ENCODE peak calls at places on chromosomes 16 and 17, in ten cellular contexts. One of them, this sample, is unnamed.

GRCh38 chr16:70399951-70400350 is 38.9 kb downstream of the ST3GAL2 start:
- DNase-seq in Calu3: no peak
- DNase-seq in fibroblast of lung: no peak
- DNase-seq in lower leg skin: no peak
- DNase-seq in astrocyte of the spinal cord: no peak
- DNase-seq in heart right ventricle: no peak
- DNase-seq in RWPE1: no peak
- DNase-seq in MM.1S: no peak
- DNase-seq in tibial artery: no peak
- DNase-seq in OCI-LY7: no peak
- DNase-seq in this sample: no peak

GRCh38 chr16:22933173-22933572 is 119.2 kb downstream of the HS3ST2 start:
- DNase-seq in astrocyte of the spinal cord: no peak
- DNase-seq in OCI-LY7: peak; percentile 7
- DNase-seq in RWPE1: no peak
- DNase-seq in MM.1S: no peak
- DNase-seq in heart right ventricle: peak; percentile 24
- DNase-seq in fibroblast of lung: no peak
- DNase-seq in lower leg skin: no peak
- DNase-seq in tibial artery: no peak
- DNase-seq in Calu3: no peak
- DNase-seq in this sample: no peak

GRCh38 chr17:78734841-78735641 is 47.0 kb downstream of the CYTH1 start:
- DNase-seq in MM.1S: peak; percentile 9
- DNase-seq in Calu3: peak; percentile 17
- DNase-seq in RWPE1: no peak
- DNase-seq in fibroblast of lung: no peak
- DNase-seq in heart right ventricle: no peak
- DNase-seq in lower leg skin: no peak
- DNase-seq in OCI-LY7: peak; percentile 68
- DNase-seq in astrocyte of the spinal cord: no peak
- DNase-seq in tibial artery: no peak
- DNase-seq in this sample: peak; percentile 78

GRCh38 chr17:80980397-80981061 is 11.1 kb upstream of the CHMP6 start:
- DNase-seq in Calu3: no peak
- DNase-seq in RWPE1: no peak
- DNase-seq in lower leg skin: no peak
- DNase-seq in heart right ventricle: no peak
- DNase-seq in astrocyte of the spinal cord: peak; percentile 10
- DNase-seq in OCI-LY7: no peak
- DNase-seq in fibroblast of lung: peak; percentile 59
- DNase-seq in tibial artery: no peak
- DNase-seq in MM.1S: no peak
- DNase-seq in this sample: peak; percentile 43

GRCh38 chr17:65167581-65167980 is 30.4 kb downstream of the RGS9 start:
- DNase-seq in fibroblast of lung: no peak
- DNase-seq in Calu3: no peak
- DNase-seq in MM.1S: no peak
- DNase-seq in astrocyte of the spinal cord: no peak
- DNase-seq in RWPE1: no peak
- DNase-seq in OCI-LY7: no peak
- DNase-seq in heart right ventricle: no peak
- DNase-seq in lower leg skin: no peak
- DNase-seq in tibial artery: no peak
- DNase-seq in this sample: no peak

GRCh38 chr17:2343421-2343820 is 6.1 kb downstream of the SGSM2 start:
- DNase-seq in lower leg skin: no peak
- DNase-seq in Calu3: no peak
- DNase-seq in heart right ventricle: no peak
- DNase-seq in MM.1S: no peak
- DNase-seq in OCI-LY7: no peak
- DNase-seq in tibial artery: no peak
- DNase-seq in fibroblast of lung: no peak
- DNase-seq in astrocyte of the spinal cord: no peak
- DNase-seq in RWPE1: no peak
- DNase-seq in this sample: peak; percentile 90

GRCh38 chr17:19360772-19361171 is 1.8 kb downstream of the B9D1 start:
- DNase-seq in MM.1S: no peak
- DNase-seq in fibroblast of lung: no peak
- DNase-seq in Calu3: no peak
- DNase-seq in astrocyte of the spinal cord: no peak
- DNase-seq in RWPE1: no peak
- DNase-seq in tibial artery: no peak
- DNase-seq in OCI-LY7: no peak
- DNase-seq in lower leg skin: no peak
- DNase-seq in heart right ventricle: no peak
- DNase-seq in this sample: no peak

GRCh38 chr16:56408379-56409098 is 16.8 kb downstream of the AMFR start:
- DNase-seq in tibial artery: no peak
- DNase-seq in MM.1S: no peak
- DNase-seq in astrocyte of the spinal cord: no peak
- DNase-seq in RWPE1: no peak
- DNase-seq in OCI-LY7: no peak
- DNase-seq in Calu3: peak; percentile 47
- DNase-seq in heart right ventricle: no peak
- DNase-seq in fibroblast of lung: no peak
- DNase-seq in lower leg skin: no peak
- DNase-seq in this sample: no peak

GRCh38 chr16:71552698-71553503 is 24.0 kb downstream of the TAT start:
- DNase-seq in MM.1S: no peak
- DNase-seq in fibroblast of lung: no peak
- DNase-seq in lower leg skin: no peak
- DNase-seq in heart right ventricle: no peak
- DNase-seq in RWPE1: no peak
- DNase-seq in astrocyte of the spinal cord: no peak
- DNase-seq in Calu3: peak; percentile 41
- DNase-seq in OCI-LY7: peak; percentile 17
- DNase-seq in tibial artery: no peak
- DNase-seq in this sample: no peak
- TF ChIP-seq CTCF in MM.1S: no peak
- TF ChIP-seq CTCF in fibroblast of lung: no peak
- TF ChIP-seq CTCF in lower leg skin: no peak
- TF ChIP-seq CTCF in heart right ventricle: no peak
- TF ChIP-seq CTCF in RWPE1: no peak
- TF ChIP-seq CTCF in astrocyte of the spinal cord: no peak
- TF ChIP-seq CTCF in Calu3: peak; percentile 17
- TF ChIP-seq CTCF in OCI-LY7: peak; percentile 58
- TF ChIP-seq CTCF in tibial artery: no peak
- TF ChIP-seq CTCF in this sample: no peak

GRCh38 chr17:37643118-37643766 is at the start of gene DDX52:
- DNase-seq in MM.1S: peak; percentile 96
- DNase-seq in RWPE1: peak; percentile 97
- DNase-seq in fibroblast of lung: peak; percentile 82
- DNase-seq in lower leg skin: peak; percentile 91
- DNase-seq in Calu3: peak; percentile 99
- DNase-seq in heart right ventricle: peak; percentile 92
- DNase-seq in astrocyte of the spinal cord: peak; percentile 91
- DNase-seq in OCI-LY7: peak; percentile 92
- DNase-seq in tibial artery: peak; percentile 95
- DNase-seq in this sample: peak; percentile 95
- TF ChIP-seq CTCF in MM.1S: no peak
- TF ChIP-seq CTCF in RWPE1: no peak
- TF ChIP-seq CTCF in fibroblast of lung: no peak
- TF ChIP-seq CTCF in lower leg skin: no peak
- TF ChIP-seq CTCF in Calu3: peak; percentile 36
- TF ChIP-seq CTCF in heart right ventricle: no peak
- TF ChIP-seq CTCF in astrocyte of the spinal cord: no peak
- TF ChIP-seq CTCF in OCI-LY7: no peak
- TF ChIP-seq CTCF in tibial artery: no peak
- TF ChIP-seq CTCF in this sample: no peak

GRCh38 chr16:81632392-81633146 is 146.5 kb upstream of the PLCG2 start:
- DNase-seq in lower leg skin: no peak
- DNase-seq in tibial artery: peak; percentile 72
- DNase-seq in MM.1S: no peak
- DNase-seq in fibroblast of lung: peak; percentile 95
- DNase-seq in heart right ventricle: no peak
- DNase-seq in astrocyte of the spinal cord: peak; percentile 94
- DNase-seq in Calu3: peak; percentile 83
- DNase-seq in OCI-LY7: no peak
- DNase-seq in RWPE1: peak; percentile 62
- DNase-seq in this sample: peak; percentile 94

GRCh38 chr16:81635336-81635947 is 143.6 kb upstream of the PLCG2 start:
- DNase-seq in MM.1S: no peak
- DNase-seq in tibial artery: no peak
- DNase-seq in OCI-LY7: no peak
- DNase-seq in lower leg skin: no peak
- DNase-seq in RWPE1: no peak
- DNase-seq in Calu3: no peak
- DNase-seq in fibroblast of lung: no peak
- DNase-seq in heart right ventricle: no peak
- DNase-seq in astrocyte of the spinal cord: no peak
- DNase-seq in this sample: no peak

GRCh38 chr16:81634380-81635121 is 144.5 kb upstream of the PLCG2 start:
- DNase-seq in heart right ventricle: no peak
- DNase-seq in RWPE1: no peak
- DNase-seq in tibial artery: no peak
- DNase-seq in astrocyte of the spinal cord: peak; percentile 84
- DNase-seq in OCI-LY7: no peak
- DNase-seq in Calu3: no peak
- DNase-seq in MM.1S: no peak
- DNase-seq in fibroblast of lung: peak; percentile 74
- DNase-seq in lower leg skin: no peak
- DNase-seq in this sample: no peak

GRCh38 chr16:81633680-81634379 is 145.3 kb upstream of the PLCG2 start:
- DNase-seq in RWPE1: no peak
- DNase-seq in tibial artery: no peak
- DNase-seq in heart right ventricle: no peak
- DNase-seq in astrocyte of the spinal cord: no peak
- DNase-seq in lower leg skin: no peak
- DNase-seq in OCI-LY7: no peak
- DNase-seq in Calu3: no peak
- DNase-seq in MM.1S: peak; percentile 56
- DNase-seq in fibroblast of lung: no peak
- DNase-seq in this sample: peak; percentile 37

DNA sequence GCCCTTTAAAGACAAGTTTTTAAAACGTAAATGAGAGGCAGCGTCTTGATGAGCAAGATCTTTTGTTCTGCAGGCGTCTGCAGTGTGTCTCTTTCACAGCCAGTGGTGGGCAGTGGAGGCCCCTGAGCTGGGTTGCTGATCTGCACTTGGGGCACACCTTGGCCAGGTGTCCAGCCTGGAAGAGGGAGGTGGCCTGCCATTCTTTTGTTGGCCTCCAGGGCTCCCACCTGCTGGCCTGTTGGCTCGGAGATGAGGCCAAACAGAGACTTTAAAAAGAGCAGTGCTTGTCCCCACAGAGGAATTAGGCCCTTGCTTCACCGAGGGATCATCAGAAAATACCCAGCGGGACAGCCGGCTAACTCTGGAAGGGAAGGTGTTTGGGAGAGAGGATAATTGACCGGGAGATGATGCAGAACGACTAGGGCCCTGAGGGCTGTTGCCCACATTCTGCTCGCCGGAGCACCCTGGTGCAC is 145.9 kb upstream of the PLCG2 start:
- DNase-seq in MM.1S: no peak
- DNase-seq in RWPE1: no peak
- DNase-seq in fibroblast of lung: no peak
- DNase-seq in astrocyte of the spinal cord: no peak
- DNase-seq in OCI-LY7: no peak
- DNase-seq in lower leg skin: no peak
- DNase-seq in Calu3: peak; percentile 76
- DNase-seq in heart right ventricle: no peak
- DNase-seq in tibial artery: no peak
- DNase-seq in this sample: no peak
- TF ChIP-seq CTCF in MM.1S: peak; percentile 33
- TF ChIP-seq CTCF in RWPE1: no peak
- TF ChIP-seq CTCF in fibroblast of lung: no peak
- TF ChIP-seq CTCF in astrocyte of the spinal cord: peak; percentile 36
- TF ChIP-seq CTCF in OCI-LY7: no peak
- TF ChIP-seq CTCF in lower leg skin: no peak
- TF ChIP-seq CTCF in Calu3: peak; percentile 82
- TF ChIP-seq CTCF in heart right ventricle: no peak
- TF ChIP-seq CTCF in tibial artery: no peak
- TF ChIP-seq CTCF in this sample: peak; percentile 62

DNA sequence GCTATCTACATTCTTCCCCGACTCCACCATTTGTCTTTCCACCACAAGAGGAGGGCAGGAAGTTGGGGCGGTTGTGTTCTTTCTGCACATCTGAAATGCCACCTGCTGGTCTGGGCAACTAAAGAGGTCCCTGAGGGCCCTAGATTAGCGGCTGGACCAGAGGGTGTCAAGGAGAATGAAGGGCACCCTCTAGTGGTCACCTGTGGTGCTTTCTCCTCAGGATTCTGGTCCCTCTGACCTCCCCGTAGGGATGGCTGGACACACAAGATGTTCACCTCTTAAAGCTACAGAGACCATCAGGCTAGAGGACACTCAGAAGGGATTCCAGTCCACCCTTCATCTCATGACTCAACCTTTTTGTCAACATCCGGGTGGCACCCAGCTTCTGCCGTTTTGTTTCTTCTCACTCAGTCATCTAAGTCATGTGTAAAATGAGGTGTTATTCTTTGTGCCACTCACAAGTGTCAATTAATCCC is 2.9 kb upstream of the SCIMP start:
- DNase-seq in lower leg skin: peak; percentile 27
- DNase-seq in Calu3: peak; percentile 57
- DNase-seq in MM.1S: peak; percentile 73
- DNase-seq in OCI-LY7: peak; percentile 96
- DNase-seq in fibroblast of lung: peak; percentile 30
- DNase-seq in RWPE1: peak; percentile 43
- DNase-seq in tibial artery: peak; percentile 68
- DNase-seq in astrocyte of the spinal cord: peak; percentile 36
- DNase-seq in heart right ventricle: no peak
- DNase-seq in this sample: peak; percentile 81
- TF ChIP-seq CTCF in lower leg skin: no peak
- TF ChIP-seq CTCF in Calu3: peak; percentile 35
- TF ChIP-seq CTCF in MM.1S: peak; percentile 84
- TF ChIP-seq CTCF in OCI-LY7: peak; percentile 99
- TF ChIP-seq CTCF in fibroblast of lung: peak; percentile 51
- TF ChIP-seq CTCF in RWPE1: peak; percentile 48
- TF ChIP-seq CTCF in tibial artery: peak; percentile 47
- TF ChIP-seq CTCF in astrocyte of the spinal cord: peak; percentile 65
- TF ChIP-seq CTCF in heart right ventricle: no peak
- TF ChIP-seq CTCF in this sample: peak; percentile 63

DNA sequence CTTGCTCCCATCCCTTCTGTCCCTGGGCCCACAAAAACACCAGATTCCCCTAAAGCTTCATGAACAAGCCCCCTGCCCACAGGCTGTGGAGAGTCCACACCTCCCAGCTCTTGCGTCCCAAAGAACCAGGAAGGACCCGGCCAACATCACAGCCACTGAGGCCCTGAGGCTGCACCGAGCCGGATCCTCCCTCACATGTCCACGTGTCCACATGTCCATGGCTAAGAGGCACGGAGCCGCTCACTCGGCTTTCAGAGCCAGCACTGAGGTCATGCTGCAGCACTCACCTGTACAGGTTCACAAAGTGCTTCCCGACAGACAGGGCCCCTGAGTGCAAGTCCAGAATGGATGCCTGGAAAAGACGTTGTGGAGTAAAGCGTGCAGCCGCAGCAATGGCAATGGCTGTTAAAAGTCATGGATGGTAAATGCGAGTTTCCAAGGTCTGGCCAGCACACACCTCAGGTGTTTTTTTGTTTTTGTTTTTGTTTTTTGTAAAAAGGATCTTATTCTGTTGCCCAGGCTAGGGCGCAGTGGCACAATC is 11.9 kb upstream of the HEXD start:
- DNase-seq in lower leg skin: no peak
- DNase-seq in OCI-LY7: no peak
- DNase-seq in MM.1S: no peak
- DNase-seq in Calu3: no peak
- DNase-seq in heart right ventricle: no peak
- DNase-seq in fibroblast of lung: no peak
- DNase-seq in astrocyte of the spinal cord: no peak
- DNase-seq in tibial artery: no peak
- DNase-seq in RWPE1: no peak
- DNase-seq in this sample: no peak
- TF ChIP-seq CTCF in lower leg skin: no peak
- TF ChIP-seq CTCF in OCI-LY7: no peak
- TF ChIP-seq CTCF in MM.1S: no peak
- TF ChIP-seq CTCF in Calu3: no peak
- TF ChIP-seq CTCF in heart right ventricle: no peak
- TF ChIP-seq CTCF in fibroblast of lung: no peak
- TF ChIP-seq CTCF in astrocyte of the spinal cord: no peak
- TF ChIP-seq CTCF in tibial artery: no peak
- TF ChIP-seq CTCF in RWPE1: no peak
- TF ChIP-seq CTCF in this sample: no peak